ENCODE peak calls at places on chromosomes 2 and 18, in nine cellular contexts. O is OCI-LY7, E is adrenal gland, T is astrocyte, K is aorta, P is GM23248, F is psoas muscle, I is HepG2, R is brain microvascular endothelial cell. Q is an unnamed sample. For H3K36me3, the result is how much of the 10 kb centered on the place peaks cover.

GRCh38 chr2:12045864-12046291 is 299.4 kb downstream of the LPIN1 start:
- DNase-seq in P (peak), R (no peak), K (no peak), O (peak), E (no peak), I (no peak), T (no peak), F (no peak), Q (no peak)

GRCh38 chr2:202436631-202437030 is 60.5 kb downstream of the BMPR2 start:
- DNase-seq in K (no peak), P (peak), I (no peak), F (no peak), T (peak), O (no peak), E (no peak), R (no peak), Q (no peak)

GRCh38 chr2:96839288-96839874 is 4.4 kb downstream of the ANKRD23 start:
- DNase-seq in P (no peak), F (peak), O (peak), E (no peak), I (no peak), K (no peak), T (no peak), R (no peak), Q (no peak)

GRCh38 chr2:145984541-145984940 is 1464.6 kb upstream of the ZEB2 start:
- DNase-seq in R (peak), P (peak), I (peak), F (no peak), O (no peak), E (no peak), K (no peak), T (peak), Q (peak)

GRCh38 chr18:12345491-12346239 is 31.4 kb downstream of the AFG3L2 start:
- DNase-seq in E (no peak), O (no peak), I (no peak), F (no peak), K (no peak), R (no peak), T (no peak), P (no peak), Q (no peak)

GRCh38 chr2:233025706-233026105 is 6.8 kb upstream of the NEU2 start:
- DNase-seq in K (no peak), O (no peak), F (no peak), R (no peak), I (no peak), T (peak), P (peak), E (no peak), Q (no peak)

GRCh38 chr2:69386376-69386775 is 651 bp downstream of the GFPT1 start:
- DNase-seq in I (peak), K (no peak), P (peak), T (no peak), R (no peak), F (no peak), E (no peak), O (peak), Q (no peak)

GRCh38 chr2:132677661-132678060 is 7.7 kb upstream of the LYPD1 start:
- DNase-seq in R (peak), I (no peak), E (no peak), T (peak), F (no peak), O (no peak), K (no peak), P (peak), Q (no peak)

GRCh38 chr2:18378020-18378653 is 182.3 kb downstream of the RDH14 start:
- DNase-seq in T (no peak), R (peak), P (peak), I (peak), E (peak), F (no peak), K (no peak), O (peak), Q (no peak)

GRCh38 chr2:175838979-175839378 is 163.1 kb downstream of the LNPK start:
- DNase-seq in R (no peak), T (no peak), E (no peak), F (no peak), O (no peak), I (no peak), K (no peak), P (peak), Q (no peak)

GRCh38 chr2:181917378-181917735 is 25.8 kb downstream of the ITPRID2 start:
- DNase-seq in F (no peak), I (no peak), T (no peak), E (no peak), R (no peak), O (no peak), P (no peak), K (no peak), Q (no peak)
- H3K36me3 ChIP-seq in F (under half), I (under half), T (half or more), E (half or more), R (half or more), O (under half), P (half or more), K (under half), Q (under half)

GRCh38 chr2:21010813-21011439 is 32.9 kb downstream of the APOB start:
- DNase-seq in K (no peak), P (no peak), O (no peak), E (no peak), R (no peak), T (no peak), F (no peak), I (no peak), Q (no peak)
- H3K36me3 ChIP-seq in K (under half), P (under half), O (under half), E (under half), R (under half), T (under half), F (under half), I (half or more), Q (under half)

DNA sequence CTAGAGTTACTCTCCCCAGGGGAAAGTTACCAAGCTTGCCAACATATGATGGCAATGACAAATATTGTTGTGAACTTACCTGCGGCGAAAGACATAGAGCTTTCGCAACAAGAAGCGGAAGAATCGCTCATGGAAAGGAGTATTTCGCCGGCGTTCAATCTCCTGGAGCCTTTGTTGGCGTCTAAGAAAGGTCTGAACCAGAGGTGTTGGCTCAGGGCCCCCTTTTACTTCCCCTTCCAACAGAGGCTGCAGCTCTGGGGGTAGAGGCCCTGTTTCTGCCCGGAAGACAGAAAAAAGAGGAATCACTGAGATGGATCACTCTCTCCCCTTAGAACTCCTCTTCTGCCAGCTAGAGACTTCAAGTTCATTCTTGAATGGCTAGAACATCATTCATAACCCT is 10.8 kb downstream of the GGCX start:
- DNase-seq in E (no peak), F (no peak), I (no peak), P (no peak), O (no peak), R (no peak), K (no peak), T (no peak), Q (no peak)
- H3K36me3 ChIP-seq in E (half or more), F (under half), I (under half), P (under half), O (half or more), R (half or more), K (under half), T (half or more), Q (under half)

DNA sequence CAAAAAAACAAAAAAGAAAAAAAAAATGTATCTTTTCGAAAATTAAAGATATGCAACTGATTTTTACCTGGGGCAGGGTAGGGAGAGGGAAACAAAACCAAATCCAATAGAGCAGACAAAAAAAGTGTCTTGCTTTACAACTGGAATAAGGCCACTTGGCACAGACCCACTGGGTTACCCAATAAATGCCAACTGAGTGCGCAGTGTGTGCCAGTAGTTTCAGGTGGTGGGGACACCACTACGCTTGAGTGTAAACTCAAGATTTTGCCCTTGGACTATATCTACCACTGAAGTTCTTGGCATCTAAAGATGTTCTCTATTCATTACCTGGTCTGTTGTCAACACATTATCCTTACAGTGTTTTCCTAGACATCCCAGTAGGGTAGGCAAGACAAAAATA is 16.3 kb downstream of the VPS4B start:
- DNase-seq in T (no peak), O (no peak), F (no peak), I (no peak), R (no peak), K (no peak), E (peak), P (no peak), Q (no peak)
- H3K36me3 ChIP-seq in T (half or more), O (half or more), F (under half), I (under half), R (half or more), K (under half), E (under half), P (half or more), Q (under half)

GRCh38 chr18:62952807-62953206 is 237.5 kb downstream of the PHLPP1 start:
- DNase-seq in O (no peak), E (no peak), K (no peak), T (no peak), P (no peak), R (no peak), F (no peak), I (no peak), Q (no peak)

GRCh38 chr18:62944454-62944853 is 229.1 kb downstream of the PHLPP1 start:
- DNase-seq in R (no peak), K (no peak), F (no peak), E (no peak), I (no peak), T (no peak), P (no peak), O (no peak), Q (no peak)

GRCh38 chr18:62950246-62950645 is 234.9 kb downstream of the PHLPP1 start:
- DNase-seq in P (no peak), K (no peak), O (no peak), T (no peak), E (no peak), I (no peak), F (no peak), R (no peak), Q (no peak)

GRCh38 chr18:62953663-62954062 is 238.3 kb downstream of the PHLPP1 start:
- DNase-seq in K (no peak), I (no peak), R (no peak), T (no peak), O (no peak), E (no peak), F (no peak), P (no peak), Q (no peak)

DNA sequence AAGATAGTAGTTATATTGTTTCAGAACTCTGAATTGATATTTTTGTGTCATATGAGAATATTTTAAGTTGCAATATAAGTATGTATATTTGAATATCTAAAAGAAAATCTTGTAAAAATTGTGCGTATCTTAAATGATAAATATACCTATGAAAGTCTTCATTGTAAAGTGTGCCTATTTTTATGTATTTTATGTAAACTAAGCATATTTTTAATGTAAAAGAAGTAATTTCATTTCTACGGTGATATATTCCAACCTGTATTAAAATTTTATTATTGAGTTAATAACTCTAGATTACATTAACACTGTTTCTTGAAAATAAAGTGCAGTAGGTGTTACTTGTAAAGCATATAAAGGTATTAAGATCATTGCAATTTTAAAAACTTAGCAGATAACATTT is 233.4 kb downstream of the PHLPP1 start:
- DNase-seq in K (no peak), E (no peak), P (no peak), I (no peak), F (no peak), O (no peak), T (no peak), R (no peak), Q (no peak)
- H3K36me3 ChIP-seq in K (under half), E (under half), P (under half), I (under half), F (under half), O (under half), T (under half), R (under half), Q (under half)

GRCh38 chr2:127733816-127734537 is 32.7 kb downstream of the SFT2D3 start:
- DNase-seq in R (no peak), I (no peak), K (no peak), E (no peak), F (no peak), O (no peak), T (peak), P (peak), Q (no peak)
- H3K36me3 ChIP-seq in R (under half), I (under half), K (under half), E (under half), F (under half), O (half or more), T (under half), P (under half), Q (under half)

GRCh38 chr2:63851912-63852311 is 10.2 kb downstream of the UGP2 start:
- DNase-seq in P (no peak), K (no peak), O (no peak), I (no peak), E (no peak), F (no peak), T (no peak), R (no peak), Q (no peak)
- H3K36me3 ChIP-seq in P (under half), K (under half), O (under half), I (under half), E (under half), F (under half), T (under half), R (under half), Q (under half)

DNA sequence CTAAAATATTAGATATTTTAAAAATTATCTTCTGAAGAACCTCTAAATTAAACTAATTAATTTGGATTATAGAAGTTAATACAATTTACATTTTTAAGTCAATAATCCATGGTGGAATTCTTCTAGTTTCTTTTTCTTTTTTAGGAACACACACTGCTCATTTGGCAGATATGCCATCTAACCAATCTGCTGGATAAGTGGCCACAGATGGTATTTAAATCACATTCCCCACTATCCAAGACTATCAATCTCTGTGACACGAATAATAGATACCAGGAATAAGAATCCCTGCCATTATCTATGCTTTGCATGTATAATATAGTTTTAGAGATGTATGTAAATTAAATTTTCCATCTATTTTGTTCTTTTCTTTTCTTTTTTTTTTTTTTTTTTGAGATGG is 58.5 kb downstream of the CABYR start:
- DNase-seq in E (no peak), R (no peak), F (no peak), K (no peak), O (no peak), P (no peak), T (peak), I (no peak), Q (no peak)
- H3K36me3 ChIP-seq in E (under half), R (under half), F (under half), K (under half), O (under half), P (under half), T (under half), I (under half), Q (under half)

DNA sequence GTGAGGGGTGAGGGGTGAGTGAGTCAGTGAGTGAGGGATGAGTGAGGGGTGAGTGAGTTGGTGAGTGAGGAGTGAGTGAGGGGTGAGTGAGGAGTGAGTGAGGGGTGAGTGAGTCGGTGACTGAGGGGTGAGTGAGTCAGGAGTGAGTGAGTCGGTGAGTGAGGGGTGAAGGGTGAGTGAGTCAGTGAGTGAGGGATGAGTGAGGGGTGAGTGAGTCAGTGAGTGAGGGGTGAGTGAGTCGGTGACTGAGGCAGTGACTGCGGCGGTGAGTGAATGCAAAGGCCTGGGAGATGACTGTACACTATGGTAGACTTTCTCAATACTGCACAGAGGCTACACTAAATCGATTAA is 16.6 kb downstream of the THAP4 start:
- DNase-seq in K (no peak), T (peak), R (peak), O (no peak), I (no peak), E (peak), F (no peak), P (peak), Q (no peak)
- H3K36me3 ChIP-seq in K (under half), T (under half), R (under half), O (half or more), I (under half), E (under half), F (under half), P (under half), Q (under half)

DNA sequence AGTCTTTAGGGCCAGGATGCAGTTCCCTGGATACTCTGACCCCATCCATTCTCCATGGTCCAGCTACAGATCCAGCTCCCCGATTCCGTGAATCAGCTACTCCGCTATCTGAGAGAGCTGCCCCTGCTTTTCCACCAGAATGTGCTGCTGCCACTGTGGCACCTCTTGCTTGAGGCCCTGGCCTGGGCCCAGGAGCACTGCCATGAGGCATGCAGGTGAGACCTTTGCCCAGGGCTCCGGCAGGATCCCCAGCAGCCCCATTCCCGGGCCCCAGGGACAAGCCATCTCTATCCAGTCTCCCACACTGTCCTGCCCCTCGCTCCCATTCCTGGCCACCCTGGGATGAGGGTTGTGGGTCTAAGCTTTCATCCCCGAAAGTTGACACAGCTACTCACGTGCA is 7.5 kb downstream of the TMEM214 start:
- DNase-seq in E (no peak), K (no peak), R (no peak), P (no peak), T (no peak), I (no peak), O (no peak), F (no peak), Q (no peak)
- H3K36me3 ChIP-seq in E (half or more), K (under half), R (half or more), P (half or more), T (under half), I (half or more), O (half or more), F (under half), Q (under half)